ENCODE peak calls at places on chromosome X, in nine cellular contexts. One of them, this sample, is unnamed.

GRCh38 chrX:103624111-103624510 is 4.7 kb upstream of the TCEAL1 start:
- DNase-seq in AG09309: no peak
- DNase-seq in neural progenitor cell: no peak
- DNase-seq in uterus: peak
- DNase-seq in brain microvascular endothelial cell: no peak
- DNase-seq in fibroblast of lung: no peak
- DNase-seq in dorsolateral prefrontal cortex: no peak
- DNase-seq in GM23338: no peak
- DNase-seq in epithelial cell of proximal tubule: no peak
- DNase-seq in this sample: no peak

GRCh38 chrX:81195712-81196111 is 6.0 kb downstream of the HMGN5 start:
- DNase-seq in AG09309: peak
- DNase-seq in neural progenitor cell: peak
- DNase-seq in uterus: peak
- DNase-seq in brain microvascular endothelial cell: peak
- DNase-seq in fibroblast of lung: peak
- DNase-seq in dorsolateral prefrontal cortex: peak
- DNase-seq in GM23338: peak
- DNase-seq in epithelial cell of proximal tubule: no peak
- DNase-seq in this sample: peak

GRCh38 chrX:40933132-40934078 is 151.8 kb upstream of the USP9X start:
- DNase-seq in AG09309: no peak
- DNase-seq in neural progenitor cell: peak
- DNase-seq in uterus: no peak
- DNase-seq in brain microvascular endothelial cell: peak
- DNase-seq in fibroblast of lung: peak
- DNase-seq in dorsolateral prefrontal cortex: no peak
- DNase-seq in GM23338: no peak
- DNase-seq in epithelial cell of proximal tubule: no peak
- DNase-seq in this sample: peak

GRCh38 chrX:153158319-153158718 is 20.8 kb upstream of the MAGEA1 start:
- DNase-seq in AG09309: no peak
- DNase-seq in neural progenitor cell: no peak
- DNase-seq in uterus: no peak
- DNase-seq in brain microvascular endothelial cell: no peak
- DNase-seq in fibroblast of lung: no peak
- DNase-seq in dorsolateral prefrontal cortex: no peak
- DNase-seq in GM23338: no peak
- DNase-seq in epithelial cell of proximal tubule: no peak
- DNase-seq in this sample: no peak

GRCh38 chrX:35786271-35786670 is 11.9 kb upstream of the MAGEB16 start:
- DNase-seq in AG09309: no peak
- DNase-seq in neural progenitor cell: no peak
- DNase-seq in uterus: no peak
- DNase-seq in brain microvascular endothelial cell: no peak
- DNase-seq in fibroblast of lung: no peak
- DNase-seq in dorsolateral prefrontal cortex: no peak
- DNase-seq in GM23338: no peak
- DNase-seq in epithelial cell of proximal tubule: no peak
- DNase-seq in this sample: no peak

GRCh38 chrX:40809210-40809609 is 73.9 kb upstream of the MED14 start:
- DNase-seq in AG09309: no peak
- DNase-seq in neural progenitor cell: no peak
- DNase-seq in uterus: no peak
- DNase-seq in brain microvascular endothelial cell: no peak
- DNase-seq in fibroblast of lung: peak
- DNase-seq in dorsolateral prefrontal cortex: no peak
- DNase-seq in GM23338: no peak
- DNase-seq in epithelial cell of proximal tubule: no peak
- DNase-seq in this sample: no peak

GRCh38 chrX:123607806-123608205 is 125.0 kb downstream of the THOC2 start:
- DNase-seq in AG09309: no peak
- DNase-seq in neural progenitor cell: no peak
- DNase-seq in uterus: no peak
- DNase-seq in brain microvascular endothelial cell: no peak
- DNase-seq in fibroblast of lung: no peak
- DNase-seq in dorsolateral prefrontal cortex: no peak
- DNase-seq in GM23338: no peak
- DNase-seq in epithelial cell of proximal tubule: no peak
- DNase-seq in this sample: no peak

GRCh38 chrX:48460031-48460430 is 10.0 kb downstream of the SLC38A5 start:
- DNase-seq in AG09309: no peak
- DNase-seq in neural progenitor cell: no peak
- DNase-seq in uterus: no peak
- DNase-seq in brain microvascular endothelial cell: no peak
- DNase-seq in fibroblast of lung: no peak
- DNase-seq in dorsolateral prefrontal cortex: no peak
- DNase-seq in GM23338: no peak
- DNase-seq in epithelial cell of proximal tubule: no peak
- DNase-seq in this sample: no peak

GRCh38 chrX:69024931-69025330 is 140.3 kb downstream of the PJA1 start:
- DNase-seq in AG09309: no peak
- DNase-seq in neural progenitor cell: peak
- DNase-seq in uterus: peak
- DNase-seq in brain microvascular endothelial cell: peak
- DNase-seq in fibroblast of lung: peak
- DNase-seq in dorsolateral prefrontal cortex: no peak
- DNase-seq in GM23338: peak
- DNase-seq in epithelial cell of proximal tubule: no peak
- DNase-seq in this sample: peak

GRCh38 chrX:140710710-140711109 is 1.2 kb downstream of the LINC00632 start:
- DNase-seq in AG09309: no peak
- DNase-seq in neural progenitor cell: no peak
- DNase-seq in uterus: no peak
- DNase-seq in brain microvascular endothelial cell: peak
- DNase-seq in fibroblast of lung: peak
- DNase-seq in dorsolateral prefrontal cortex: peak
- DNase-seq in GM23338: peak
- DNase-seq in epithelial cell of proximal tubule: no peak
- DNase-seq in this sample: no peak
- H3K4me3 ChIP-seq in AG09309: no peak
- H3K4me3 ChIP-seq in neural progenitor cell: peak
- H3K4me3 ChIP-seq in uterus: no peak
- H3K4me3 ChIP-seq in brain microvascular endothelial cell: peak
- H3K4me3 ChIP-seq in fibroblast of lung: peak
- H3K4me3 ChIP-seq in dorsolateral prefrontal cortex: peak
- H3K4me3 ChIP-seq in GM23338: no peak
- H3K4me3 ChIP-seq in epithelial cell of proximal tubule: no peak
- H3K4me3 ChIP-seq in this sample: no peak

GRCh38 chrX:134026732-134027311 is 41.4 kb upstream of the GPC3 start:
- DNase-seq in AG09309: no peak
- DNase-seq in neural progenitor cell: peak
- DNase-seq in uterus: peak
- DNase-seq in brain microvascular endothelial cell: peak
- DNase-seq in fibroblast of lung: peak
- DNase-seq in dorsolateral prefrontal cortex: peak
- DNase-seq in GM23338: peak
- DNase-seq in epithelial cell of proximal tubule: peak
- DNase-seq in this sample: peak
- H3K4me3 ChIP-seq in AG09309: no peak
- H3K4me3 ChIP-seq in neural progenitor cell: peak
- H3K4me3 ChIP-seq in uterus: no peak
- H3K4me3 ChIP-seq in brain microvascular endothelial cell: no peak
- H3K4me3 ChIP-seq in fibroblast of lung: no peak
- H3K4me3 ChIP-seq in dorsolateral prefrontal cortex: no peak
- H3K4me3 ChIP-seq in GM23338: peak
- H3K4me3 ChIP-seq in epithelial cell of proximal tubule: peak
- H3K4me3 ChIP-seq in this sample: peak

GRCh38 chrX:150451953-150452352 is 88.8 kb downstream of the MAMLD1 start:
- DNase-seq in AG09309: no peak
- DNase-seq in neural progenitor cell: no peak
- DNase-seq in uterus: no peak
- DNase-seq in brain microvascular endothelial cell: no peak
- DNase-seq in fibroblast of lung: no peak
- DNase-seq in dorsolateral prefrontal cortex: no peak
- DNase-seq in GM23338: no peak
- DNase-seq in epithelial cell of proximal tubule: no peak
- DNase-seq in this sample: no peak

GRCh38 chrX:150450519-150451177 is 87.5 kb downstream of the MAMLD1 start:
- DNase-seq in AG09309: no peak
- DNase-seq in neural progenitor cell: no peak
- DNase-seq in uterus: no peak
- DNase-seq in brain microvascular endothelial cell: no peak
- DNase-seq in fibroblast of lung: no peak
- DNase-seq in dorsolateral prefrontal cortex: no peak
- DNase-seq in GM23338: no peak
- DNase-seq in epithelial cell of proximal tubule: no peak
- DNase-seq in this sample: no peak

GRCh38 chrX:150446995-150447394 is 83.9 kb downstream of the MAMLD1 start:
- DNase-seq in AG09309: no peak
- DNase-seq in neural progenitor cell: no peak
- DNase-seq in uterus: no peak
- DNase-seq in brain microvascular endothelial cell: no peak
- DNase-seq in fibroblast of lung: peak
- DNase-seq in dorsolateral prefrontal cortex: no peak
- DNase-seq in GM23338: no peak
- DNase-seq in epithelial cell of proximal tubule: no peak
- DNase-seq in this sample: no peak

GRCh38 chrX:150449313-150449712 is 86.2 kb downstream of the MAMLD1 start:
- DNase-seq in AG09309: no peak
- DNase-seq in neural progenitor cell: no peak
- DNase-seq in uterus: no peak
- DNase-seq in brain microvascular endothelial cell: no peak
- DNase-seq in fibroblast of lung: no peak
- DNase-seq in dorsolateral prefrontal cortex: no peak
- DNase-seq in GM23338: peak
- DNase-seq in epithelial cell of proximal tubule: no peak
- DNase-seq in this sample: no peak

GRCh38 chrX:150446151-150446550 is 83.0 kb downstream of the MAMLD1 start:
- DNase-seq in AG09309: no peak
- DNase-seq in neural progenitor cell: peak
- DNase-seq in uterus: no peak
- DNase-seq in brain microvascular endothelial cell: no peak
- DNase-seq in fibroblast of lung: no peak
- DNase-seq in dorsolateral prefrontal cortex: no peak
- DNase-seq in GM23338: no peak
- DNase-seq in epithelial cell of proximal tubule: no peak
- DNase-seq in this sample: no peak
- H3K4me3 ChIP-seq in AG09309: no peak
- H3K4me3 ChIP-seq in neural progenitor cell: no peak
- H3K4me3 ChIP-seq in uterus: no peak
- H3K4me3 ChIP-seq in brain microvascular endothelial cell: no peak
- H3K4me3 ChIP-seq in fibroblast of lung: no peak
- H3K4me3 ChIP-seq in dorsolateral prefrontal cortex: no peak
- H3K4me3 ChIP-seq in GM23338: no peak
- H3K4me3 ChIP-seq in epithelial cell of proximal tubule: no peak
- H3K4me3 ChIP-seq in this sample: no peak

GRCh38 chrX:38165023-38165422 is 55.6 kb downstream of the SRPX start:
- DNase-seq in AG09309: no peak
- DNase-seq in neural progenitor cell: no peak
- DNase-seq in uterus: no peak
- DNase-seq in brain microvascular endothelial cell: no peak
- DNase-seq in fibroblast of lung: no peak
- DNase-seq in dorsolateral prefrontal cortex: no peak
- DNase-seq in GM23338: no peak
- DNase-seq in epithelial cell of proximal tubule: no peak
- DNase-seq in this sample: no peak
- H3K4me3 ChIP-seq in AG09309: no peak
- H3K4me3 ChIP-seq in neural progenitor cell: no peak
- H3K4me3 ChIP-seq in uterus: no peak
- H3K4me3 ChIP-seq in brain microvascular endothelial cell: no peak
- H3K4me3 ChIP-seq in fibroblast of lung: no peak
- H3K4me3 ChIP-seq in dorsolateral prefrontal cortex: no peak
- H3K4me3 ChIP-seq in GM23338: no peak
- H3K4me3 ChIP-seq in epithelial cell of proximal tubule: no peak
- H3K4me3 ChIP-seq in this sample: no peak

GRCh38 chrX:139204576-139204902 is 326.0 kb upstream of the F9 start:
- DNase-seq in AG09309: no peak
- DNase-seq in neural progenitor cell: no peak
- DNase-seq in uterus: no peak
- DNase-seq in brain microvascular endothelial cell: no peak
- DNase-seq in fibroblast of lung: no peak
- DNase-seq in dorsolateral prefrontal cortex: no peak
- DNase-seq in GM23338: no peak
- DNase-seq in epithelial cell of proximal tubule: no peak
- DNase-seq in this sample: no peak
- H3K4me3 ChIP-seq in AG09309: peak
- H3K4me3 ChIP-seq in neural progenitor cell: peak
- H3K4me3 ChIP-seq in uterus: peak
- H3K4me3 ChIP-seq in brain microvascular endothelial cell: peak
- H3K4me3 ChIP-seq in fibroblast of lung: peak
- H3K4me3 ChIP-seq in dorsolateral prefrontal cortex: peak
- H3K4me3 ChIP-seq in GM23338: peak
- H3K4me3 ChIP-seq in epithelial cell of proximal tubule: peak
- H3K4me3 ChIP-seq in this sample: peak

GRCh38 chrX:88613338-88613737 is 133.7 kb upstream of the CPXCR1 start:
- DNase-seq in AG09309: no peak
- DNase-seq in neural progenitor cell: peak
- DNase-seq in uterus: no peak
- DNase-seq in brain microvascular endothelial cell: peak
- DNase-seq in fibroblast of lung: no peak
- DNase-seq in dorsolateral prefrontal cortex: no peak
- DNase-seq in GM23338: peak
- DNase-seq in epithelial cell of proximal tubule: no peak
- DNase-seq in this sample: peak
- H3K4me3 ChIP-seq in AG09309: no peak
- H3K4me3 ChIP-seq in neural progenitor cell: no peak
- H3K4me3 ChIP-seq in uterus: no peak
- H3K4me3 ChIP-seq in brain microvascular endothelial cell: no peak
- H3K4me3 ChIP-seq in fibroblast of lung: no peak
- H3K4me3 ChIP-seq in dorsolateral prefrontal cortex: no peak
- H3K4me3 ChIP-seq in GM23338: no peak
- H3K4me3 ChIP-seq in epithelial cell of proximal tubule: no peak
- H3K4me3 ChIP-seq in this sample: no peak

GRCh38 chrX:154751121-154751668 is 318 bp upstream of the GAB3 start:
- DNase-seq in AG09309: no peak
- DNase-seq in neural progenitor cell: no peak
- DNase-seq in uterus: no peak
- DNase-seq in brain microvascular endothelial cell: no peak
- DNase-seq in fibroblast of lung: no peak
- DNase-seq in dorsolateral prefrontal cortex: no peak
- DNase-seq in GM23338: peak
- DNase-seq in epithelial cell of proximal tubule: no peak
- DNase-seq in this sample: no peak
- H3K4me3 ChIP-seq in AG09309: no peak
- H3K4me3 ChIP-seq in neural progenitor cell: no peak
- H3K4me3 ChIP-seq in uterus: peak
- H3K4me3 ChIP-seq in brain microvascular endothelial cell: peak
- H3K4me3 ChIP-seq in fibroblast of lung: peak
- H3K4me3 ChIP-seq in dorsolateral prefrontal cortex: no peak
- H3K4me3 ChIP-seq in GM23338: peak
- H3K4me3 ChIP-seq in epithelial cell of proximal tubule: peak
- H3K4me3 ChIP-seq in this sample: peak